ENCODE peak calls at places on chromosomes 13 and 19, in five cellular contexts. C is hepatocyte, S is pancreas, W is Peyer's patch, G is brain microvascular endothelial cell. L is an unnamed sample.

GRCh38 chr13:39602614-39603366 is at the start of gene LHFPL6:
- DNase-seq in W (peak; percentile 77), S (peak; percentile 89), G (peak; percentile 77), C (peak; percentile 87), L (peak; percentile 87)

GRCh38 chr13:26412263-26412662 is 145.2 kb upstream of the WASF3 start:
- DNase-seq in C (no peak), S (no peak), G (no peak), W (no peak), L (no peak)

GRCh38 chr19:43311706-43312105 is 41.8 kb upstream of the CD177 start:
- DNase-seq in G (no peak), S (no peak), C (no peak), W (no peak), L (no peak)

GRCh38 chr13:107192289-107192688 is 624.4 kb upstream of the ARGLU1 start:
- DNase-seq in G (no peak), S (no peak), W (no peak), C (peak; percentile 25), L (no peak)

GRCh38 chr19:7953060-7953459 is 9.6 kb upstream of the TIMM44 start:
- DNase-seq in W (no peak), G (no peak), C (no peak), S (peak; percentile 31), L (peak; percentile 37)

GRCh38 chr19:5545051-5545450 is 22.7 kb downstream of the TINCR start:
- DNase-seq in S (no peak), G (no peak), C (no peak), W (no peak), L (no peak)

GRCh38 chr13:48535791-48536190 is 2.9 kb upstream of the RCBTB2 start:
- DNase-seq in S (no peak), W (no peak), C (no peak), G (no peak), L (no peak)

GRCh38 chr13:35720690-35721554 is 244.4 kb upstream of the MAB21L1 start:
- DNase-seq in S (no peak), G (peak; percentile 12), W (peak; percentile 52), C (peak; percentile 78), L (peak; percentile 67)

GRCh38 chr19:39590265-39590664 is 12.1 kb upstream of the LGALS13 start:
- DNase-seq in S (no peak), C (peak; percentile 5), G (peak; percentile 12), W (no peak), L (no peak)

GRCh38 chr19:2249010-2249866 is at the start of gene AMH:
- DNase-seq in G (no peak), C (no peak), S (peak; percentile 77), W (no peak), L (no peak)

GRCh38 chr13:42875448-42876269 is 94.3 kb downstream of the FAM216B start:
- DNase-seq in W (no peak), G (peak; percentile 79), C (peak; percentile 65), S (no peak), L (no peak)

GRCh38 chr13:28531195-28531955 is 36.4 kb upstream of the FLT1 start:
- DNase-seq in G (peak; percentile 13), S (peak; percentile 29), C (peak; percentile 44), W (no peak), L (no peak)

GRCh38 chr19:12841094-12841493 is 2.8 kb downstream of the MAST1 start:
- DNase-seq in W (no peak), C (peak; percentile 77), S (peak; percentile 77), G (no peak), L (no peak)

GRCh38 chr19:58563034-58563573 is 4.7 kb upstream of the UBE2M start:
- DNase-seq in S (peak; percentile 87), C (peak; percentile 8), G (no peak), W (peak; percentile 60), L (no peak)

GRCh38 chr19:35155981-35156672 is 1.6 kb downstream of the FXYD5 start:
- DNase-seq in G (no peak), C (no peak), S (no peak), W (no peak), L (no peak)
- H3K27ac ChIP-seq in G (no peak overlapping the region), C (no peak overlapping the region), S (no peak overlapping the region), W (peak overlapping the region; percentile 93), L (peak overlapping the region; percentile 79)

DNA sequence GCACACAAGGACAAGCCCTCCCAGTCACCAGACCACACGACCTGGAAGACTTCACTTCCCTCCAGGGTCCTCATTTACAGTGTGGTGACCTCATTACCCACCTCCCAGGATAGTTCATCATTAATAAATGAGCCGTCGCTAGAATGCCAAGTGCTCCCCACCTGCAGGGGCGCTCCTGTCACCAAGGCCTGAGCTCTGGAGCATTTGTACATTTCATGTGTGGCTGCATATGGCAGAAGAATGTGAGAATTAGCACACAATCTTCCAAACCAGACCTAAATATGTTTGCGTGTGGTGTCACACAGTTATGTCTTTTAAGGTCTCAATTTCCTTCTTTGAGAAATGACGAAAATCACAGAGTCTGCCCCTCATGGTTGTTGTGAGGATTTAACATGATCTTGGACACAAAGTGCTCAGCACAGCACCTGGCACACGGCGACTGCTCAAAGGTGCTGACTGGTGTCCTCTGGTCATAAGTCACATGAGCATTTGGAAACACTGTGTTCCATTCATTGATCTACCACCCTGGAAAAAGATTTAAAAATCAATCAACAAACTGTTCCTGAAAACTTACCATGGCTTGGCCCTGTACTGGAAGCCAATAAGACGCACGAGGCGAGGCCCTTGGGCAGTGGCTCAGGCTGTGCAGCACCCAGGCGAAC is 150.6 kb upstream of the SPACA7 start:
- DNase-seq in G (no peak), S (no peak), C (no peak), W (peak; percentile 21), L (no peak)
- H3K27ac ChIP-seq in G (no peak overlapping the region), S (no peak overlapping the region), C (no peak overlapping the region), W (no peak overlapping the region), L (no peak overlapping the region)

GRCh38 chr19:37906868-37907734 is at the start of gene SIPA1L3:
- DNase-seq in W (peak; percentile 98), G (peak; percentile 95), C (peak; percentile 98), S (peak; percentile 98), L (peak; percentile 89)

GRCh38 chr19:37909661-37910199 is 2.7 kb downstream of the SIPA1L3 start:
- DNase-seq in S (no peak), G (no peak), W (no peak), C (no peak), L (no peak)

GRCh38 chr19:37907735-37908066 is 693 bp downstream of the SIPA1L3 start:
- DNase-seq in C (no peak), S (no peak), G (no peak), W (no peak), L (no peak)

GRCh38 chr19:37903096-37903495 is 3.3 kb downstream of the WDR87 start:
- DNase-seq in G (no peak), S (no peak), C (no peak), W (no peak), L (no peak)

DNA sequence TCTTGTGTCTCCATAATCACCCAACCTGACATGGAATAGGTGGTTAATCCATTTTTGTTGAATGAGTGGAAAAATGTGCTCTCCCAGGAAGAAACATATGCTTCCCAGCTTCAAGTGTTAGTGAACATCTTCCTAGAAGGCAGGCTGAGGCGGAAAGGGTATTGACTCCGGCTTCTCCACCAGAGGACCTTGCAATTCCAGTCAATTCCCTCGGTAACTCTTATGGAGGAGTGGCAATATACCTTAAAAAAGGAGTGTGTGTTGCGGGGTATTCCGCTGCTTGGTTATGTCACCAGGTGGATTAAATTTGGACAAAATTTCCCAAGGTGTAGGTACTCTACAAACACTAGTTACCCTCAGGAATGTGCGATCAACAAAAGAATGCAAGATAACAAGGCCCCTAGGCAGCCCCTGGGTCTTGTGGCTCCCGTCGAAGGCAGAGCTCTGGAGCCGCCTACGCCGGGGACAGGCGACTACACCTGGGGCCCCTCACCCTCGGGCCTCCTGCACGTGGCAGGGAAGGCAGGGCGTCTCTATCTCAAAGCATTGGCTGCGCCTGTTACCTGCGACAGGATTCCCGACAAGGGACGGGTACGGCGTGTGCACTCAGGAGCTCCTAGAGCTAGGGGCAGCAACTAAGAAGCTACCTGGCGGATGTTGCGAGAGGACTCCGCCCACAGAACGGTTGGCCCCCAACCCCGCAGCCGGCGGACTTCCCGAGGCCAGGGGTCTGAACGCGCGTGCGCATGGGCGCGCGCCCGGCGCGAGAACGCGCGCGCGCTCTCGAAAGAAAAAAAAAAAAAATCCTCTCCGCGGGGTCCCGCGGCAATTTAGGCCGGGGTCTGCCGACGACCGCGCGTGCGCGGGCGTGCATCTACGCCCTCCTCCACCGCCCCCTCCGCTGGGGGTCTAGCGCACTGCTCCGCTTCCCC is at the start of gene WDR87:
- DNase-seq in C (peak; percentile 77), W (peak; percentile 80), G (no peak), S (peak; percentile 76), L (peak; percentile 39)
- H3K27ac ChIP-seq in C (peak within 1 kb of the TSS; percentile 90), W (peak within 1 kb of the TSS; percentile 97), G (peak within 1 kb of the TSS; percentile 61), S (peak within 1 kb of the TSS; percentile 66), L (peak within 1 kb of the TSS; percentile 79)

GRCh38 chr19:53372196-53372595 is 6.7 kb downstream of the ZNF525 start:
- DNase-seq in G (no peak), W (no peak), S (no peak), C (no peak), L (no peak)
- H3K27ac ChIP-seq in G (no peak overlapping the region), W (no peak overlapping the region), S (no peak overlapping the region), C (no peak overlapping the region), L (no peak overlapping the region)

DNA sequence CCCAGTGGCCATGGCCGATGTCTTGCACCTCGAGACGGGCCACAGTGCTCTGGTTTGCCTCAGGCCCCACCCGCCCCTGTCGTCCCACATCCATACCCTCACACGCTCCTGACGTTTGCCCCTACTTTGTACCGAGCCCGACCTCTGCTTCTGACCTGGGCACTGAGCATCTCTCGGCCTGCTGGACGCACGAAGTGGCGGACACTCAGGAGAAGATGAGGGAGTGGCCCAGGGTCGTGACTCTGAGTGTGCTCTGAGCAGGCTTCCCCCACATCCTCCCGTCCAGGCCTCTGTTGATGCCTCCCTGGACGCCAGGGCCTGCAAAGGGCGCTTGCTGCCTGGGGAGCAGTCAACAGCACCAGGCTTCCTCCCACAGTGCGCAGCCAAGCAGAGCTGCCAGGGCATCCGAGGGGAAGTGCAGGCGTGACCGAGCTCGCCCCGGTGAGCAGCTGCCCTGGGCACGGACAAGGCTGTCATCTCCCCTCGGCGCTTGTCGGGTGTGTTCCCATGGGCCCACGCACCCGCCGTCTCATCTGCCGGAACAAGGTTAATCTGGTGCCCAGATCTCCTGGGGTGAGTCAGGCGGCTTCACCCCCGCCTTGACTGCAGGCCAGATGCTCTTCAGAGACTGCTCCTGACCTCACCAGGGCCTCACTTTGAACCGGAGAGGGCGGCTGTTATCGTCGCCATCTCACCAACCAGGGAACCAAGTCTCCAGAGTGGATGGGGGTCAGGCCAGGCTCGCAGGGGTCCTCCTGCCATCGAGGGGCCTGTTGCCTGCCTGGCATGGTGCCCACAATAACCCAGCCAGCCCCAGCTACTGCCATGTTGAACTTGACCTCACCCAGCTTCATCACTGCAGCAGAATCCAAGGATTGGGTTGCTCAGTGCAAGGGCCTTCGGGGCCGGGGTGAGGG is 27.2 kb downstream of the COMP start:
- DNase-seq in W (no peak), G (peak; percentile 25), C (no peak), S (peak; percentile 79), L (peak; percentile 95)
- H3K27ac ChIP-seq in W (no peak overlapping the region), G (no peak overlapping the region), C (no peak overlapping the region), S (no peak overlapping the region), L (peak overlapping the region; percentile 95)